ENCODE peak calls at places on chromosomes 1 and 21, in five cellular contexts. I is brain microvascular endothelial cell, F is colonic mucosa, X is body of pancreas, E is prostate gland. K is an unnamed sample.

GRCh38 chr1:9882296-9882944 is 27.6 kb downstream of the CTNNBIP1 start:
- DNase-seq in F (no peak), I (no peak), X (no peak), E (no peak), K (no peak)

GRCh38 chr1:10724052-10724494 is 72.4 kb downstream of the CASZ1 start:
- DNase-seq in F (peak), I (peak), E (peak), X (peak), K (peak)

GRCh38 chr1:95503371-95504145 is 269.5 kb downstream of the RWDD3 start:
- DNase-seq in I (no peak), F (no peak), E (no peak), X (no peak), K (no peak)

GRCh38 chr1:20212685-20213331 is 26.5 kb upstream of the PLA2G2C start:
- DNase-seq in E (peak), I (no peak), X (peak), F (peak), K (peak)

GRCh38 chr21:33761104-33762036 is 119.1 kb downstream of the ITSN1 start:
- DNase-seq in X (no peak), E (no peak), I (peak), F (no peak), K (no peak)

GRCh38 chr1:170162385-170163226 is 16.8 kb downstream of the NTMT2 start:
- DNase-seq in E (no peak), F (no peak), I (peak), X (no peak), K (peak)

GRCh38 chr1:46285730-46286477 is 17.5 kb downstream of the LRRC41 start:
- DNase-seq in I (no peak), E (no peak), F (no peak), X (no peak), K (no peak)

GRCh38 chr21:45308211-45309068 is 20.7 kb upstream of the POFUT2 start:
- DNase-seq in E (no peak), X (peak), I (peak), F (no peak), K (no peak)

GRCh38 chr1:40829631-40830245 is 32.4 kb downstream of the CITED4 start:
- DNase-seq in F (no peak), X (no peak), I (no peak), E (no peak), K (no peak)

GRCh38 chr1:152034654-152035405 is 2.0 kb downstream of the S100A11 start:
- DNase-seq in X (peak), E (peak), F (peak), I (peak), K (peak)

GRCh38 chr21:38869946-38870345 is 64.2 kb downstream of the ETS2 start:
- DNase-seq in I (peak), X (no peak), E (no peak), F (no peak), K (no peak)

GRCh38 chr1:1230656-1231399 is 973 bp downstream of the SDF4 start:
- DNase-seq in X (no peak), I (peak), E (no peak), F (peak), K (no peak)

GRCh38 chr21:43771199-43771675 is 4.9 kb downstream of the CSTB start:
- DNase-seq in X (no peak), F (no peak), E (no peak), I (no peak), K (no peak)

GRCh38 chr21:43770066-43770655 is 5.9 kb downstream of the CSTB start:
- DNase-seq in E (no peak), X (no peak), I (no peak), F (no peak), K (no peak)

GRCh38 chr21:43774163-43774562 is 1.9 kb downstream of the CSTB start:
- DNase-seq in E (no peak), X (no peak), I (no peak), F (no peak), K (no peak)

GRCh38 chr21:43771698-43772367 is 4.3 kb downstream of the CSTB start:
- DNase-seq in I (no peak), F (no peak), E (no peak), X (no peak), K (no peak)

GRCh38 chr21:43772368-43772870 is 3.7 kb downstream of the CSTB start:
- DNase-seq in X (no peak), I (no peak), E (no peak), F (no peak), K (no peak)
- H3K27ac ChIP-seq in X (no peak), I (no peak), E (no peak), F (no peak), K (no peak)

DNA sequence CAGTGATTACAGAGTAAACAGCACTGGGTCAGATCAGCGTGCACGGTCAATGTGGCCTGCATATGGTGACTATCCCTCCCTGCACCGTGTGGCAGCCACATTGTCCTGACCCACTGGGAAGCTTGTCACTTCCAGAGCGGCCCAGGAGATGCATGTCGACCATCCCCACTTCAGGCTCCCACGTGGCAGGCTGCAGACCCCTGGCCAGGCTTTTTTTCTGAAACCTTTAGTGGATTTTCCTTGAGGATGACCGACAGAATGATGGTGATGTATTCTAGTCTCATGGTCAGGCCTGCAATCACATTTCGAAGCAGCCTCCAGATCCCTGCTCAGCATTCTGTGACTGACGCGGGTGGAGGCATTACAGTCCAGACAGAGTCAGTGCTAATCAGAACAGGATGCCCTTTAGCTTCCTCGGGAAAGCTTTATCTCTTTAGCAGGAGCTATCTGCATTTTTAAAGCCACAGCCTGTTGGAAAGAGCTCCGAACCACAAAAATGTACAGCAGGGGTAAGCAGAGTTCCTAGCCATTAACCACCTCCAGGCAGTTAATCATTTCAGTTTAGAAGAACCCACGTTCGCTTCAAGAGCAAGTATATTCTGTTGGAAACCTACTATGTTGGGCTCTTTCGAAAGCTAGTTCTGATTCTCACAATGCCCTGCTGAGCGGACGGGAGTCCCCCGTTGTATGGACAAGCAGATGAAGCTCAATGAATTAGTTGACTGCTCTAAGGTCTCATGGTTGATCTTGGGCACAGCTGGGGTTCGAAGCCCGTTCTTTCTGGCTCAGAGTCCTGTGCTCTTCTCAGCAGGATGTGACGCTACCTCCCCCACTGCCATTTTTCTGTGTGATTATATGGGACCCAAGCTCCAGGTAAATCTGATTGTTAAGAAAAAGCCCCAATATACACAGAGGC is 56.5 kb downstream of the IRF2BP2 start:
- DNase-seq in F (no peak), E (no peak), X (no peak), I (peak), K (no peak)
- H3K27ac ChIP-seq in F (no peak), E (no peak), X (no peak), I (peak), K (peak)

GRCh38 chr1:161723459-161724149 is 2.3 kb downstream of the FCRLB start:
- DNase-seq in X (no peak), I (no peak), F (no peak), E (peak), K (no peak)

GRCh38 chr1:161720341-161720887 is 930 bp upstream of the FCRLB start:
- DNase-seq in E (no peak), X (no peak), F (no peak), I (no peak), K (no peak)

GRCh38 chr1:161720956-161721737 is at the start of gene FCRLB:
- DNase-seq in I (no peak), E (no peak), F (no peak), X (no peak), K (no peak)

GRCh38 chr1:161721738-161722343 is 497 bp downstream of the FCRLB start:
- DNase-seq in X (no peak), I (peak), E (no peak), F (no peak), K (no peak)

GRCh38 chr1:161722406-161722805 is 1.1 kb downstream of the FCRLB start:
- DNase-seq in F (no peak), X (no peak), E (no peak), I (no peak), K (no peak)
- H3K27ac ChIP-seq in F (no peak), X (no peak), E (no peak), I (peak), K (no peak)

GRCh38 chr1:58921751-58922150 is 137.9 kb upstream of the JUN start:
- DNase-seq in E (no peak), X (no peak), F (no peak), I (no peak), K (peak)

GRCh38 chr1:58921342-58921741 is 137.5 kb upstream of the JUN start:
- DNase-seq in X (no peak), I (no peak), E (no peak), F (no peak), K (peak)

GRCh38 chr1:58919226-58919985 is 135.6 kb upstream of the JUN start:
- DNase-seq in I (no peak), F (no peak), X (no peak), E (no peak), K (peak)

GRCh38 chr1:58922302-58923089 is 138.6 kb upstream of the JUN start:
- DNase-seq in I (no peak), X (peak), F (peak), E (peak), K (peak)

GRCh38 chr1:58919986-58920376 is 136.1 kb upstream of the JUN start:
- DNase-seq in E (no peak), X (no peak), I (no peak), F (no peak), K (peak)
- H3K27ac ChIP-seq in E (no peak), X (no peak), I (no peak), F (no peak), K (no peak)

GRCh38 chr1:6016191-6016865 is 24.1 kb upstream of the NPHP4 start:
- DNase-seq in I (peak), E (no peak), X (no peak), F (no peak), K (no peak)
- H3K27ac ChIP-seq in I (no peak), E (no peak), X (no peak), F (no peak), K (peak)

GRCh38 chr1:202809597-202810159 is 1.1 kb upstream of the PCAT6 start:
- DNase-seq in E (no peak), F (no peak), X (no peak), I (no peak), K (no peak)
- H3K27ac ChIP-seq in E (peak), F (peak), X (peak), I (no peak), K (no peak)

DNA sequence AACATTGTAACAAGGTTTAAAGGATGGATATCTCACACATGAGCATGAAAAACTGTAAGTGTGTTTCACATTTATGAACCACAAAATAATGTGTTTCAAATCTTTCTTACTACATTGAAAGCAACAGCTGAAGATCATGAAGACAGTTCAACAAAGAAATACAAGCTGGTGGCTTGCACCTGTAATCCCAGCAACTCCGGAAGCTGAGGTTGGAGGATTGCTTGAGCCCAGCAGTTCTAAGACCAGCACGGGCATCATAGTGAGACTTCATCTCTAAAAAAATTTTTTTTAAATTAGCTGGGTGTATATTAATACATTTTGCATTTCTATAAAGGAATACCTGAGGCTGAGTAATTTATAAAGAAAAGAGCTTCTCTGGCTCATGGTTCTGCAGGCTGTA is 27.1 kb upstream of the C1orf198 start:
- DNase-seq in F (no peak), I (no peak), E (no peak), X (no peak), K (no peak)
- H3K27ac ChIP-seq in F (no peak), I (no peak), E (no peak), X (no peak), K (no peak)